ENCODE peak calls at places on chromosomes 4 and X, in four cellular contexts. N is GM04504; L is caudate nucleus; R is stimulated activated CD4-positive, alpha-beta T cell treated with anti-CD3 and anti-CD28 coated beads, Interleukin-2, amount 100 ng/mL, for 48 hours. Q is an unnamed sample.
A peak's percentile ranks its signal among the peaks of the same experiment; 100 is the strongest.

GRCh38 chr4:182528819-182529218 is 285.6 kb downstream of the TENM3 start:
- DNase-seq in N (no peak), L (no peak), R (no peak), Q (no peak)

GRCh38 chr4:95572304-95572991 is 23.7 kb upstream of the UNC5C start:
- DNase-seq in R (no peak), N (no peak), L (no peak), Q (no peak)

GRCh38 chr4:169620846-169621228 is 459 bp downstream of the CLCN3 start:
- DNase-seq in R (no peak), N (no peak), L (no peak), Q (peak; percentile 15)

GRCh38 chrX:152915541-152916241 is 17.8 kb downstream of the ZNF185 start:
- DNase-seq in N (peak; percentile 8), L (no peak), R (no peak), Q (no peak)

GRCh38 chrX:11890843-11891514 is 132.9 kb downstream of the MSL3 start:
- DNase-seq in R (no peak), N (no peak), L (no peak), Q (no peak)

GRCh38 chr4:148214529-148215166 is 227.6 kb downstream of the NR3C2 start:
- DNase-seq in R (no peak), N (peak; percentile 3), L (no peak), Q (no peak)

GRCh38 chrX:113975441-113975840 is 608.4 kb upstream of the HTR2C start:
- DNase-seq in N (no peak), R (no peak), L (no peak), Q (no peak)

GRCh38 chrX:97740044-97740443 is 856.3 kb downstream of the RPA4 start:
- DNase-seq in N (no peak), L (no peak), R (no peak), Q (no peak)

GRCh38 chrX:28910501-28910900 is 323.3 kb downstream of the IL1RAPL1 start:
- DNase-seq in L (no peak), R (no peak), N (no peak), Q (no peak)

GRCh38 chrX:53071604-53072417 is 10.4 kb upstream of the TSPYL2 start:
- DNase-seq in L (no peak), R (peak; percentile 61), N (peak; percentile 34), Q (peak; percentile 66)

GRCh38 chr4:1777822-1778641 is 15.1 kb upstream of the FGFR3 start:
- DNase-seq in N (no peak), L (no peak), R (no peak), Q (no peak)

GRCh38 chr4:57078685-57079521 is 31.3 kb downstream of the IGFBP7 start:
- DNase-seq in L (no peak), N (no peak), R (no peak), Q (no peak)

GRCh38 chr4:92264163-92264562 is 39.6 kb upstream of the GRID2 start:
- DNase-seq in L (no peak), R (no peak), N (no peak), Q (no peak)

GRCh38 chr4:95850161-95850560 is 10.3 kb downstream of the PDHA2 start:
- DNase-seq in L (no peak), R (no peak), N (no peak), Q (no peak)

GRCh38 chr4:16579866-16580265 is 318.6 kb downstream of the LDB2 start:
- DNase-seq in L (no peak), R (no peak), N (peak; percentile 37), Q (no peak)

GRCh38 chr4:158484173-158484885 is 37.4 kb upstream of the RXFP1 start:
- DNase-seq in L (no peak), R (no peak), N (no peak), Q (no peak)